ENCODE peak calls at places on chromosomes 7 and 10, in four cellular contexts. E is transverse colon, U is tibial nerve, M is ovary. F is an unnamed sample.
A peak's percentile ranks its signal among the peaks of the same experiment; 100 is the strongest.

GRCh38 chr10:124667425-124668130 is 76.6 kb downstream of the FAM53B start:
- DNase-seq in E (peak; percentile 47), U (no peak), M (no peak), F (no peak)

GRCh38 chr10:45443101-45444009 is 69.3 kb downstream of the ALOX5 start:
- DNase-seq in E (no peak), U (no peak), M (no peak), F (no peak)

GRCh38 chr10:129642427-129642826 is 175.4 kb downstream of the MGMT start:
- DNase-seq in E (no peak), U (no peak), M (no peak), F (no peak)

GRCh38 chr7:85135931-85136330 is 50.9 kb downstream of the SEMA3D start:
- DNase-seq in E (no peak), U (no peak), M (no peak), F (no peak)

GRCh38 chr10:91939653-91940052 is 16.1 kb downstream of the BTAF1 start:
- DNase-seq in E (no peak), U (no peak), M (no peak), F (no peak)

GRCh38 chr7:92255308-92255707 is 9.5 kb downstream of the ANKIB1 start:
- DNase-seq in E (no peak), U (no peak), M (no peak), F (no peak)

GRCh38 chr7:34165927-34166550 is 260.7 kb downstream of the BMPER start:
- DNase-seq in E (no peak), U (no peak), M (no peak), F (no peak)

GRCh38 chr10:131248376-131249165 is 63.0 kb downstream of the TCERG1L start:
- DNase-seq in E (no peak), U (no peak), M (no peak), F (no peak)

GRCh38 chr7:24786941-24787340 is 29.7 kb upstream of the GSDME start:
- DNase-seq in E (no peak), U (no peak), M (no peak), F (peak; percentile 89)

GRCh38 chr10:36021096-36021495 is 379.0 kb upstream of the FZD8 start:
- DNase-seq in E (no peak), U (no peak), M (no peak), F (no peak)

GRCh38 chr7:3880221-3880935 is 579.3 kb downstream of the SDK1 start:
- DNase-seq in E (no peak), U (no peak), M (no peak), F (no peak)

GRCh38 chr10:21260060-21260792 is 265.3 kb downstream of the SKIDA1 start:
- DNase-seq in E (no peak), U (no peak), M (peak; percentile 48), F (no peak)

GRCh38 chr10:114087655-114088054 is 44.0 kb downstream of the ADRB1 start:
- DNase-seq in E (no peak), U (no peak), M (no peak), F (no peak)
- TF ChIP-seq CTCF in E (no peak), U (no peak), M (no peak), F (no peak)

GRCh38 chr7:44140341-44140740 is 791 bp downstream of the MYL7 start:
- DNase-seq in E (no peak), U (no peak), M (peak; percentile 31), F (no peak)

GRCh38 chr7:44143606-44144250 is 2.6 kb upstream of the MYL7 start:
- DNase-seq in E (no peak), U (no peak), M (no peak), F (no peak)

GRCh38 chr7:44142028-44142427 is 896 bp upstream of the MYL7 start:
- DNase-seq in E (no peak), U (no peak), M (no peak), F (no peak)

GRCh38 chr7:44139311-44140010 is 1.7 kb downstream of the MYL7 start:
- DNase-seq in E (no peak), U (no peak), M (peak; percentile 26), F (no peak)

DNA sequence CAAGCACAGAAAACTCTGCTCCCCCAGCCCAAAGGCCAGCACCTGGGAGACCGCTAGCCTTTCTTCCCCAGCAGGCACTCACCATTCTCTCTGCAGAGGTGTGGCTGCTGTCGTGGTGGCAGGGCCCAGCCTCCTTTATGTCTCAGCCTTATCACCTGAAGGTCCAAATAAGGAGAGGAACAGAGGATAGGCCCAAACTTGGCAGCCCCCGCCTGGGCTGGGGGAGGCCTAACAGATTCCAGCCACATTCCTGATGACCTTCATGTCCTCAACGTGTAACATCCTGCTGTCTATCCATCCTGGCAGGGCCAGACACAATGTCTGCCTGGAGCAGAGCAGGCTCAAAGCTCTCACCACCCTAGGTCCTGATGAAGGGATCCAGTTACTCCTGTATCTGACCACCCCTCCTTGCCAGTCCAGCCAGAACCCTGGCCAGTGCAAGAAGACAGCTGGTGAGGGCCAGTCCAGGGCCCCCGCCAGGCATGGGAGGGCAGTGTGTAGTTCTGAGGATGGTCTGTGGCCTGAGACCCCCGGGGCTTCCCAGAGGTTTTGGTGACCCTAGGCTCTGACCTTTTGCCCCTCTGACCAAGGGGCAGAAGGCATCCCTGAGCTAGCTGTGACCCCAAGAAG is at the start of gene MYL7:
- DNase-seq in E (no peak), U (no peak), M (peak; percentile 27), F (no peak)
- H3K4me3 ChIP-seq in E (no peak within 1 kb of the TSS), U (no peak within 1 kb of the TSS), M (no peak within 1 kb of the TSS), F (no peak within 1 kb of the TSS)

GRCh38 chr7:32891800-32892520 is 400 bp upstream of the KBTBD2 start:
- DNase-seq in E (peak; percentile 97), U (peak; percentile 94), M (peak; percentile 98), F (peak; percentile 99)
- TF ChIP-seq POLR2A in E (peak; percentile 78), U (peak; percentile 70), M (peak; percentile 58), F (no peak)

DNA sequence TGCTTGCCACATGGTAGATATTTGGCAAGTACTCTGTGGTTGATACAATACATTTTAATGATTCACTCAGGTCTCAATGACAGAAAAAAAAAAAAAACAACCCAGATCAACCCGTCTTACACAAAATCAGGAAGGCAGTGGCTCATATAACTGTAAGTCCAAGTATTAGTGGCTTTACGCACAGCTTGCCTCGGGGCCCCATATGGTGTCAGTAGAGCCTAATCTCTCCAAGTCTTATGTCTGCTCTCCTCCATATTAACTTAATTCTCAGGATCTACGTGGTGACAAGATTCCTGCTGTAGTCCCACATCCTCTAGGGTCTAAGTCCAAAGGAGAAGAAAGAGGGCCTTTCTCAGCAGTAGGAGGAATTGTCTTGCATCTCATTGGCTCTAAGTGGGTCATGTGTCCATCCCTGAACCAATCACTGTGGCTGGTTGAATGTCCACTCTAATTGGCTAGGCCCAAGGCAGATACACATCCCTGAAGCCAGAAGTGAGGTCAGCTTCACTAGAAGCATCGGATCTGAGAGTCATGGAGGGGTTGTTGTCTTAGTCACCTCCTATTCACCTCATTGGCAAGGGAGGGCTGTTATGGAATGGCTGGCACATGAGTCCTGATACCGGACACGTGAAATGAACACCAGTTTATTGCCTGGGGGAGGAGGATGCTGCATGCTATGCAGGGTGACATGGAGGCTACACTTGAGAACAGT is 20.4 kb upstream of the PLPP4 start:
- DNase-seq in E (no peak), U (no peak), M (no peak), F (no peak)
- TF ChIP-seq CTCF in E (no peak), U (no peak), M (no peak), F (no peak)

GRCh38 chr10:97338041-97338440 is 3.5 kb upstream of the FRAT2 start:
- DNase-seq in E (no peak), U (peak; percentile 14), M (no peak), F (no peak)

GRCh38 chr10:97335188-97335619 is 675 bp upstream of the FRAT2 start:
- DNase-seq in E (peak; percentile 19), U (no peak), M (peak; percentile 58), F (no peak)

GRCh38 chr10:97336942-97337719 is 2.6 kb upstream of the FRAT2 start:
- DNase-seq in E (peak; percentile 80), U (peak; percentile 53), M (no peak), F (peak; percentile 82)

GRCh38 chr10:97335995-97336394 is 1.5 kb upstream of the FRAT2 start:
- DNase-seq in E (no peak), U (no peak), M (no peak), F (no peak)

DNA sequence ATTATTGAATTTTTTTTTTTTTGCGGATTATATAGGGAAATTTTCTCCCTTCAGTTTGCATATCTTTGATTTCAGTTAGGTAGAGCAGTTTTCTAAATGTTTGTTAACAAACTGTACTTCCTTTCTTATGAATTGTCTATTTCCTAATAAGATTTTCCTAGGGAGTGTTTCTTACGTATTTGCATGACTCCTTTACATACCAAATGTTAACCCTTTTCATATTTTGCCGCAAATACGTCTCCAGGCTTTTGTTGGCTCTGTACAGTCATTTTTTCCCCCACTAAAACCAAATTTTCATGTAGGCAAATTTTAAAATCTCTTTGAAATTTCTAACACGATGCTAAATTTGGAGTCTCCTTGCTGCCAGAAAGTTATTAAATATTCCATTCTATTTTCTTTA is 1.9 kb upstream of the FRAT2 start:
- DNase-seq in E (no peak), U (no peak), M (no peak), F (no peak)
- H3K4me3 ChIP-seq in E (no peak overlapping the region), U (no peak overlapping the region), M (no peak overlapping the region), F (no peak overlapping the region)

DNA sequence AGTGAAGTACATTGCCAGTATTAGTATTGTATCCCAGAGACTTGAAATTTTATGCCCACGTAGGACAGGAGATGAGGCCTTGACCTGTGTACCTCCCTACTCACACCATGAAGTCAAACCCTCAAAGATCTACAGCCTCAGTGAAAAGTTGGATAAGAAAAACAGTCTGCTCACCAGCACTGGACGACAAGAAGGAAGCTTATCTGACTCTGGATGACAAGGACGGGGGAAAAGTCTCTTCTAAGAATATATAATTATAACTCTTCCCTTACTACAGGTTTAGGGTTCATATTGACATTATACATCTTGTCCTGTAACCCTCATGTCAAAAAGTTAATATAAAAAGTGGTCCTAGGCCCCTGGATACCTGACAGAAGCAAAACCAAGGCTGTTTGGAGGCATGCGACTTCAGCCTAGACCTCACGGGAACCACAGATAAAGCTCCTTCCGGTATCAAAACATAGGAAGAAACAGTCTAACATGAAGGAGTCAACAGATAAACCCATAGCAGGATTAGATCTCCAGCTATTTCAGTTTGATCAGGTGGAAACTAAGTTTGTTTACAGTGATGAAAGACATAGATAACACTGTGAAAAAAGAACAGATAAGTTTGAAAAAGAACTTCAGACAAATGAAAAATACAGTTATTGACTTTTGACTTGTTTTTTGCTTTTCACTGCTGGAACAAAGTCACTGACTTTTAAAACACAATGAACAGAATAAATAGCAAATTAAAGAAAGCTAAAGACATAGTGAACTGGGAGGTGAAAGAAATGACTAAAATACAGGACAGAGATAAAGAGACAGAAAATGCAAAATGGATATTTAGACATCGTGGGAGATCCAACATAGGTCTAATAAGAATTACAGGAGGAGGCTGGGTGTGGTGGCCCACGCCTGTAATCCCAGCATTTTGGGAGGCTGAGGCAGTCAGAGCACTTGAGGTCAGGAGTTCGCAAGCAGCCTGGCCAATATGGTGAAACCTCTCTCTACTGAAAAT is 145.9 kb downstream of the PHTF2 start:
- DNase-seq in E (no peak), U (no peak), M (no peak), F (no peak)
- TF ChIP-seq POLR2A in E (no peak), U (no peak), M (no peak), F (no peak)

DNA sequence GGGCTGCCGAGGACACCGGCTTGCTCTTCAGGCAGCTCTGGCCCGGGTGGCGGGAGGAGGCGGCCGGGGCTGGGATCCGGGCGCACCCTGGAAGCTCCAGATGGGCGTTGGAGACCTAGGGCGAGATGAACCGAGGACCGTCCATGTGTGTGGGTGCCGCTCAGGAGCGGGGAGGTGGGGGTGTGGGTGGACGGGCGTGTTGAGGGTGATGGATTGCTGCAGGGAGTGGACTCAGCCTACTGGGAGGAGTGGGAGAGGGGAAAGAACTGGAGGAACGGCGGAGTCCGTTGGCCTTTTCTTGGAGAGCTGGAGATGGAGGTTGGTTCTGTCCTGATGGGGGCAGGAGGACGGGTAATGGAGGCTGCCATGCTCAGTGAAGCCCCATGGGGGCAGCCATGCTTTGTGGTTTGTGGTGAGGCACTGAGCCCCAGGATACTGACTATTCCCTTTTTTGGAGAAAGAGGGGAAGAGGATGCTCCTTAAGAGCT is 27.1 kb downstream of the HIF1AN start:
- DNase-seq in E (no peak), U (no peak), M (peak; percentile 39), F (no peak)
- TF ChIP-seq CTCF in E (peak; percentile 6), U (no peak), M (no peak), F (no peak)